ENCODE peak calls at places on chromosomes 6 and 20, in nine cellular contexts. Y is GM12878, C is astrocyte, Q is IMR-90, I is neural progenitor cell, B is PC-3, X is H9, R is GM23338, T is K562. N is an unnamed sample.

GRCh38 chr20:36344517-36345132 is 38.5 kb downstream of the DLGAP4 start:
- DNase-seq in C (peak; percentile 25), R (peak; percentile 95), Y (no peak), I (peak; percentile 92), Q (peak; percentile 42), T (peak; percentile 78), B (peak; percentile 72), X (peak; percentile 82), N (peak; percentile 33)

GRCh38 chr6:32047855-32048766 is 9.9 kb downstream of the CYP21A2 start:
- DNase-seq in C (no peak), R (peak; percentile 92), Y (no peak), X (peak; percentile 85), I (peak; percentile 75), Q (peak; percentile 30), T (peak; percentile 84), B (peak; percentile 73), N (peak; percentile 54)

GRCh38 chr6:80523029-80523428 is 416.6 kb downstream of the BCKDHB start:
- DNase-seq in Q (no peak), Y (no peak), T (no peak), R (no peak), I (no peak), B (no peak), C (peak; percentile 84), X (no peak), N (no peak)

GRCh38 chr6:21971540-21971939 is 325.3 kb downstream of the PRL start:
- DNase-seq in C (peak; percentile 45), Y (no peak), X (no peak), Q (peak; percentile 64), B (peak; percentile 27), T (peak; percentile 35), I (peak; percentile 42), R (no peak), N (no peak)

GRCh38 chr6:12324741-12325140 is 34.6 kb downstream of the EDN1 start:
- DNase-seq in I (no peak), R (peak; percentile 32), B (peak; percentile 37), C (no peak), Q (no peak), Y (no peak), T (no peak), X (no peak), N (no peak)

GRCh38 chr6:34917626-34918285 is 28.7 kb downstream of the ANKS1A start:
- DNase-seq in T (no peak), I (no peak), Y (no peak), X (no peak), Q (no peak), C (no peak), R (no peak), B (no peak), N (no peak)

GRCh38 chr6:16804515-16805161 is 43.4 kb upstream of the ATXN1 start:
- DNase-seq in Q (no peak), I (no peak), Y (no peak), C (no peak), T (no peak), X (no peak), B (no peak), R (no peak), N (no peak)

GRCh38 chr6:106220485-106220884 is 105.1 kb downstream of the ATG5 start:
- DNase-seq in R (no peak), T (no peak), Q (no peak), X (no peak), C (no peak), B (no peak), I (no peak), Y (peak; percentile 13), N (no peak)

GRCh38 chr6:45494734-45495133 is 117.0 kb upstream of the SUPT3H start:
- DNase-seq in Y (no peak), X (no peak), B (no peak), R (no peak), Q (no peak), I (no peak), T (no peak), C (no peak), N (no peak)

GRCh38 chr6:101126501-101126900 is 245.4 kb upstream of the ASCC3 start:
- DNase-seq in Y (no peak), X (no peak), C (no peak), R (no peak), T (no peak), I (no peak), B (no peak), Q (no peak), N (no peak)

GRCh38 chr6:141403827-141404226 is 728.9 kb upstream of the GJE1 start:
- DNase-seq in Y (no peak), C (no peak), B (no peak), I (no peak), R (no peak), T (no peak), X (no peak), Q (no peak), N (no peak)

GRCh38 chr6:147080215-147080614 is 124.0 kb upstream of the STXBP5 start:
- DNase-seq in R (no peak), Y (no peak), X (no peak), I (no peak), Q (no peak), B (no peak), T (no peak), C (no peak), N (no peak)

GRCh38 chr20:24350923-24351368 is 118.5 kb upstream of the SYNDIG1 start:
- DNase-seq in Q (no peak), X (no peak), Y (no peak), C (peak; percentile 5), I (no peak), T (no peak), B (no peak), R (no peak), N (no peak)

GRCh38 chr6:25675172-25675571 is 23.2 kb downstream of the SCGN start:
- DNase-seq in X (no peak), Y (no peak), B (no peak), R (no peak), I (no peak), C (no peak), T (no peak), Q (no peak), N (no peak)

GRCh38 chr6:130362128-130362527 is 3.7 kb upstream of the TMEM200A start:
- DNase-seq in Y (no peak), X (no peak), I (peak; percentile 63), R (peak; percentile 68), Q (no peak), C (no peak), T (no peak), B (peak; percentile 31), N (no peak)

GRCh38 chr6:109091314-109092009 is 3.2 kb downstream of the SESN1 start:
- DNase-seq in R (no peak), Q (no peak), X (no peak), I (no peak), Y (no peak), T (no peak), B (no peak), C (no peak), N (no peak)
- H3K4me2 ChIP-seq in R (no peak overlapping the region), Q (no peak overlapping the region), X (no peak overlapping the region), I (peak overlapping the region; percentile 78), Y (peak overlapping the region; percentile 11), T (peak overlapping the region; percentile 60), B (peak overlapping the region; percentile 91), C (peak overlapping the region; percentile 83), N (peak overlapping the region; percentile 93)

GRCh38 chr6:169038691-169039090 is 215.0 kb downstream of the THBS2 start:
- DNase-seq in T (no peak), B (no peak), I (no peak), C (peak; percentile 73), Q (no peak), X (no peak), Y (no peak), R (no peak), N (no peak)

GRCh38 chr6:169042061-169042460 is 211.6 kb downstream of the THBS2 start:
- DNase-seq in C (no peak), X (no peak), Y (no peak), Q (no peak), I (no peak), R (no peak), T (no peak), B (peak; percentile 41), N (no peak)

GRCh38 chr6:169044376-169045230 is 209.0 kb downstream of the THBS2 start:
- DNase-seq in Q (no peak), I (no peak), Y (no peak), R (no peak), B (no peak), T (no peak), X (no peak), C (no peak), N (no peak)

GRCh38 chr6:169045486-169045885 is 208.2 kb downstream of the THBS2 start:
- DNase-seq in I (no peak), C (no peak), Y (no peak), Q (no peak), T (no peak), R (no peak), X (no peak), B (peak; percentile 6), N (no peak)

GRCh38 chr6:169041078-169041477 is 212.6 kb downstream of the THBS2 start:
- DNase-seq in X (no peak), B (no peak), T (no peak), R (no peak), C (no peak), Q (no peak), Y (no peak), I (no peak), N (no peak)
- H4K20me1 ChIP-seq in X (no peaks in the 10 kb centered on the region), B (no peaks in the 10 kb centered on the region), T (peaks cover 8% of the 10 kb centered on the region), R (no peaks in the 10 kb centered on the region), C (no peaks in the 10 kb centered on the region), Q (no peaks in the 10 kb centered on the region), Y (no peaks in the 10 kb centered on the region), I (no peaks in the 10 kb centered on the region), N (no peaks in the 10 kb centered on the region)

GRCh38 chr6:50128420-50129005 is 78.8 kb upstream of the DEFB112 start:
- DNase-seq in B (peak; percentile 49), C (no peak), T (peak; percentile 21), Y (no peak), X (no peak), Q (peak; percentile 24), I (peak; percentile 20), R (peak; percentile 47), N (peak; percentile 27)
- TF ChIP-seq CTCF in B (peak; percentile 56), C (peak; percentile 36), T (no peak), Y (peak; percentile 35), X (peak; percentile 73), Q (peak; percentile 54), I (peak; percentile 72), R (no peak), N (peak; percentile 86)

GRCh38 chr6:39925191-39925930 is 8.9 kb downstream of the MOCS1 start:
- DNase-seq in Y (no peak), I (no peak), Q (no peak), C (no peak), X (no peak), B (no peak), R (no peak), T (no peak), N (no peak)

GRCh38 chr6:39920147-39920546 is 14.1 kb downstream of the MOCS1 start:
- DNase-seq in I (no peak), T (no peak), C (no peak), B (no peak), X (no peak), Y (no peak), R (no peak), Q (no peak), N (no peak)

GRCh38 chr6:39924283-39924682 is 10.0 kb downstream of the MOCS1 start:
- DNase-seq in B (no peak), Y (no peak), X (no peak), C (no peak), I (no peak), T (no peak), Q (no peak), R (no peak), N (no peak)

GRCh38 chr6:39923394-39923793 is 10.9 kb downstream of the MOCS1 start:
- DNase-seq in C (no peak), X (no peak), Q (no peak), R (no peak), B (peak; percentile 68), I (no peak), Y (no peak), T (no peak), N (no peak)

GRCh38 chr6:39922821-39923220 is 11.4 kb downstream of the MOCS1 start:
- DNase-seq in Y (no peak), X (no peak), Q (no peak), B (no peak), I (no peak), T (no peak), R (no peak), C (no peak), N (no peak)
- H3K4me2 ChIP-seq in Y (no peak overlapping the region), X (no peak overlapping the region), Q (no peak overlapping the region), B (no peak overlapping the region), I (no peak overlapping the region), T (no peak overlapping the region), R (no peak overlapping the region), C (no peak overlapping the region), N (no peak overlapping the region)